ENCODE peak calls at places on chromosomes 6 and 20, in eight cellular contexts. One of them, this sample, is unnamed.

GRCh38 chr6:101070044-101070608 is 189.0 kb upstream of the ASCC3 start:
- DNase-seq in ELF-1: no peak
- DNase-seq in mesenchymal stem cell: no peak
- DNase-seq in endothelial cell: no peak
- DNase-seq in aorta: peak; percentile 61
- DNase-seq in T1000: no peak
- DNase-seq in HFFc6: no peak
- DNase-seq in left cardiac atrium: no peak
- DNase-seq in this sample: no peak

GRCh38 chr6:12113190-12113578 is 101.1 kb downstream of the HIVEP1 start:
- DNase-seq in ELF-1: no peak
- DNase-seq in mesenchymal stem cell: peak; percentile 90
- DNase-seq in endothelial cell: no peak
- DNase-seq in aorta: no peak
- DNase-seq in T1000: peak; percentile 59
- DNase-seq in HFFc6: peak; percentile 81
- DNase-seq in left cardiac atrium: no peak
- DNase-seq in this sample: no peak

GRCh38 chr6:25088513-25088912 is 152.8 kb upstream of the RIPOR2 start:
- DNase-seq in ELF-1: no peak
- DNase-seq in mesenchymal stem cell: peak; percentile 79
- DNase-seq in endothelial cell: no peak
- DNase-seq in aorta: no peak
- DNase-seq in T1000: no peak
- DNase-seq in HFFc6: peak; percentile 67
- DNase-seq in left cardiac atrium: no peak
- DNase-seq in this sample: no peak

GRCh38 chr20:19522080-19522801 is 235.8 kb upstream of the RIN2 start:
- DNase-seq in ELF-1: no peak
- DNase-seq in mesenchymal stem cell: no peak
- DNase-seq in endothelial cell: no peak
- DNase-seq in aorta: no peak
- DNase-seq in T1000: no peak
- DNase-seq in HFFc6: no peak
- DNase-seq in left cardiac atrium: no peak
- DNase-seq in this sample: no peak

GRCh38 chr20:1402149-1402548 is 9.3 kb upstream of the FKBP1A start:
- DNase-seq in ELF-1: no peak
- DNase-seq in mesenchymal stem cell: peak; percentile 47
- DNase-seq in endothelial cell: no peak
- DNase-seq in aorta: no peak
- DNase-seq in T1000: no peak
- DNase-seq in HFFc6: peak; percentile 74
- DNase-seq in left cardiac atrium: no peak
- DNase-seq in this sample: no peak

GRCh38 chr6:166905505-166906134 is 50.7 kb downstream of the RNASET2 start:
- DNase-seq in ELF-1: no peak
- DNase-seq in mesenchymal stem cell: no peak
- DNase-seq in endothelial cell: no peak
- DNase-seq in aorta: no peak
- DNase-seq in T1000: no peak
- DNase-seq in HFFc6: no peak
- DNase-seq in left cardiac atrium: no peak
- DNase-seq in this sample: no peak

GRCh38 chr6:127879685-127880084 is 21.2 kb downstream of the THEMIS start:
- DNase-seq in ELF-1: peak; percentile 72
- DNase-seq in mesenchymal stem cell: peak; percentile 14
- DNase-seq in endothelial cell: peak; percentile 51
- DNase-seq in aorta: peak; percentile 67
- DNase-seq in T1000: no peak
- DNase-seq in HFFc6: peak; percentile 28
- DNase-seq in left cardiac atrium: peak; percentile 17
- DNase-seq in this sample: no peak

GRCh38 chr6:99933129-99933528 is 60.9 kb downstream of the MCHR2 start:
- DNase-seq in ELF-1: no peak
- DNase-seq in mesenchymal stem cell: peak; percentile 28
- DNase-seq in endothelial cell: no peak
- DNase-seq in aorta: no peak
- DNase-seq in T1000: no peak
- DNase-seq in HFFc6: peak; percentile 72
- DNase-seq in left cardiac atrium: no peak
- DNase-seq in this sample: no peak

GRCh38 chr20:58127731-58128130 is 100.7 kb downstream of the ANKRD60 start:
- DNase-seq in ELF-1: peak; percentile 14
- DNase-seq in mesenchymal stem cell: no peak
- DNase-seq in endothelial cell: no peak
- DNase-seq in aorta: peak; percentile 52
- DNase-seq in T1000: peak; percentile 75
- DNase-seq in HFFc6: peak; percentile 25
- DNase-seq in left cardiac atrium: no peak
- DNase-seq in this sample: no peak

GRCh38 chr20:50062006-50062838 is 50.7 kb downstream of the UBE2V1 start:
- DNase-seq in ELF-1: peak; percentile 58
- DNase-seq in mesenchymal stem cell: no peak
- DNase-seq in endothelial cell: no peak
- DNase-seq in aorta: no peak
- DNase-seq in T1000: no peak
- DNase-seq in HFFc6: no peak
- DNase-seq in left cardiac atrium: no peak
- DNase-seq in this sample: no peak